ENCODE peak calls at places on chromosomes 1 and 21, in six cellular contexts. L is body of pancreas, E is heart right ventricle, P is choroid plexus epithelial cell, G is GM23338, C is BJ. H is an unnamed sample.

GRCh38 chr1:20483833-20484525 is 2.0 kb downstream of the CAMK2N1 start:
- DNase-seq in L (peak), E (no peak), P (no peak), G (peak), C (no peak), H (no peak)

GRCh38 chr1:226479432-226479831 is 69.1 kb upstream of the STUM start:
- DNase-seq in L (no peak), E (no peak), P (no peak), G (no peak), C (no peak), H (peak)

GRCh38 chr1:94713472-94714141 is 106.5 kb upstream of the SLC44A3 start:
- DNase-seq in L (peak), E (peak), P (peak), G (peak), C (peak), H (no peak)

GRCh38 chr1:225318706-225319575 is 108.9 kb downstream of the LBR start:
- DNase-seq in L (peak), E (peak), P (peak), G (peak), C (no peak), H (peak)

GRCh38 chr1:20603473-20604464 is 14.9 kb downstream of the CDA start:
- DNase-seq in L (no peak), E (no peak), P (peak), G (no peak), C (peak), H (no peak)

GRCh38 chr1:247681288-247681897 is 1.9 kb upstream of the OR13G1 start:
- DNase-seq in L (peak), E (peak), P (peak), G (peak), C (no peak), H (peak)

GRCh38 chr1:245260116-245260882 is 105.5 kb downstream of the KIF26B start:
- DNase-seq in L (no peak), E (no peak), P (no peak), G (no peak), C (no peak), H (peak)

GRCh38 chr1:209651148-209651547 is 1.1 kb downstream of the LAMB3 start:
- DNase-seq in L (peak), E (peak), P (peak), G (no peak), C (peak), H (no peak)

GRCh38 chr1:25537148-25537831 is 6.1 kb upstream of the LDLRAP1 start:
- DNase-seq in L (no peak), E (no peak), P (no peak), G (no peak), C (no peak), H (no peak)

GRCh38 chr1:32925360-32926142 is 24.4 kb upstream of the TMEM54 start:
- DNase-seq in L (peak), E (no peak), P (peak), G (peak), C (no peak), H (no peak)

GRCh38 chr1:31815752-31816484 is at the start of gene SPOCD1:
- DNase-seq in L (peak), E (peak), P (peak), G (peak), C (no peak), H (peak)

GRCh38 chr1:212635141-212635601 is 26.6 kb downstream of the ATF3 start:
- DNase-seq in L (no peak), E (no peak), P (peak), G (no peak), C (peak), H (no peak)

GRCh38 chr21:34582506-34583150 is 32.3 kb downstream of the RCAN1 start:
- DNase-seq in L (no peak), E (peak), P (peak), G (peak), C (no peak), H (no peak)

GRCh38 chr1:212118167-212118871 is 82.8 kb downstream of the DTL start:
- DNase-seq in L (no peak), E (no peak), P (peak), G (no peak), C (no peak), H (no peak)

GRCh38 chr1:117466761-117467160 is 99.5 kb downstream of the MAN1A2 start:
- DNase-seq in L (no peak), E (no peak), P (peak), G (no peak), C (no peak), H (no peak)

GRCh38 chr1:232226197-232226681 is 403.7 kb downstream of the SIPA1L2 start:
- DNase-seq in L (no peak), E (no peak), P (peak), G (peak), C (peak), H (no peak)

GRCh38 chr1:4303303-4303702 is 351.1 kb upstream of the AJAP1 start:
- DNase-seq in L (no peak), E (no peak), P (no peak), G (no peak), C (no peak), H (no peak)

GRCh38 chr1:56429288-56429687 is 150.1 kb downstream of the PLPP3 start:
- DNase-seq in L (no peak), E (no peak), P (no peak), G (no peak), C (no peak), H (no peak)

GRCh38 chr1:85502171-85502570 is 37.2 kb upstream of the DDAH1 start:
- DNase-seq in L (no peak), E (no peak), P (peak), G (no peak), C (peak), H (no peak)

GRCh38 chr1:204080163-204080903 is 7.4 kb downstream of the SOX13 start:
- DNase-seq in L (peak), E (peak), P (peak), G (peak), C (no peak), H (peak)

GRCh38 chr1:1779691-1780597 is 1.7 kb upstream of the NADK start:
- DNase-seq in L (peak), E (peak), P (peak), G (peak), C (no peak), H (no peak)

GRCh38 chr21:25107708-25108107 is 499.6 kb downstream of the MRPL39 start:
- DNase-seq in L (no peak), E (no peak), P (peak), G (no peak), C (no peak), H (no peak)

GRCh38 chr1:167219646-167220536 is 795 bp upstream of the POU2F1 start:
- DNase-seq in L (peak), E (peak), P (peak), G (peak), C (no peak), H (peak)

GRCh38 chr1:113191579-113192076 is 118.6 kb downstream of the LRIG2 start:
- DNase-seq in L (no peak), E (no peak), P (no peak), G (no peak), C (no peak), H (no peak)

GRCh38 chr1:100441651-100442050 is 89.3 kb downstream of the CDC14A start:
- DNase-seq in L (no peak), E (no peak), P (no peak), G (no peak), C (no peak), H (no peak)

GRCh38 chr1:117783586-117784396 is 145.6 kb downstream of the GDAP2 start:
- DNase-seq in L (no peak), E (no peak), P (no peak), G (no peak), C (no peak), H (no peak)

GRCh38 chr1:19682257-19682656 is 17.6 kb downstream of the HTR6 start:
- DNase-seq in L (no peak), E (no peak), P (peak), G (no peak), C (peak), H (no peak)

GRCh38 chr1:229428256-229428655 is 5.6 kb downstream of the ACTA1 start:
- DNase-seq in L (no peak), E (no peak), P (no peak), G (no peak), C (no peak), H (no peak)

GRCh38 chr1:81021134-81021533 is 779.6 kb upstream of the ADGRL2 start:
- DNase-seq in L (no peak), E (no peak), P (peak), G (no peak), C (no peak), H (no peak)

GRCh38 chr1:42940851-42941639 is 17.6 kb downstream of the SLC2A1 start:
- DNase-seq in L (no peak), E (no peak), P (peak), G (no peak), C (peak), H (no peak)

GRCh38 chr1:19010995-19011696 is 54.7 kb upstream of the IFFO2 start:
- DNase-seq in L (peak), E (no peak), P (peak), G (no peak), C (peak), H (no peak)

GRCh38 chr1:181105134-181106021 is 16.9 kb downstream of the IER5 start:
- DNase-seq in L (peak), E (peak), P (peak), G (peak), C (no peak), H (peak)

GRCh38 chr1:61708953-61709907 is 15.7 kb downstream of the TM2D1 start:
- DNase-seq in L (no peak), E (no peak), P (peak), G (no peak), C (no peak), H (no peak)

GRCh38 chr1:168303716-168304540 is 23.3 kb downstream of the TBX19 start:
- DNase-seq in L (no peak), E (no peak), P (no peak), G (no peak), C (no peak), H (no peak)

GRCh38 chr1:210448293-210448892 is 119.7 kb downstream of the HHAT start:
- DNase-seq in L (peak), E (peak), P (peak), G (peak), C (no peak), H (peak)

GRCh38 chr1:88973520-88974137 is 18.8 kb downstream of the KYAT3 start:
- DNase-seq in L (no peak), E (no peak), P (peak), G (peak), C (no peak), H (no peak)

DNA sequence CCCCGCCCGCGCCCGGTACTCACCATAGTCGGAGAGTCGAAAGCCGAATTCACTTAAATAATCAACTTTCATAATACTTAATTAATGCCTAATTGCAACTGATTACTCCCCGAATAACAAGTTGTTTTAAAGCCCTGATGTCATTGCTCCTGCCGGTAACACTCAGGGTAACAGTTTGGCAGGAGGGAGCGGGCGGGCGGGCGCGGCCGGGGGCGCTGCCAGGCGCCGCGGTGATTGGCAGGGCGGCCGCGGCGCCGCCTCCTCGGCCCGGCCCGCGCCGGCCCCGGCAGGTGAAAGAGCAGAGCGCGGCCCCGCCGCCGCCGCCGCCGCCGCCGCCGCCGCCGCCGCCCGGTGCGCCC is 102.2 kb downstream of the CASZ1 start:
- DNase-seq in L (no peak), E (no peak), P (peak), G (peak), C (no peak), H (no peak)
- H3K4me3 ChIP-seq in L (peak), E (peak), P (peak), G (peak), C (peak), H (peak)

GRCh38 chr1:234907585-234908457 is 220.8 kb downstream of the TOMM20 start:
- DNase-seq in L (peak), E (no peak), P (peak), G (no peak), C (peak), H (no peak)
- H3K4me3 ChIP-seq in L (no peak), E (no peak), P (no peak), G (no peak), C (no peak), H (no peak)

DNA sequence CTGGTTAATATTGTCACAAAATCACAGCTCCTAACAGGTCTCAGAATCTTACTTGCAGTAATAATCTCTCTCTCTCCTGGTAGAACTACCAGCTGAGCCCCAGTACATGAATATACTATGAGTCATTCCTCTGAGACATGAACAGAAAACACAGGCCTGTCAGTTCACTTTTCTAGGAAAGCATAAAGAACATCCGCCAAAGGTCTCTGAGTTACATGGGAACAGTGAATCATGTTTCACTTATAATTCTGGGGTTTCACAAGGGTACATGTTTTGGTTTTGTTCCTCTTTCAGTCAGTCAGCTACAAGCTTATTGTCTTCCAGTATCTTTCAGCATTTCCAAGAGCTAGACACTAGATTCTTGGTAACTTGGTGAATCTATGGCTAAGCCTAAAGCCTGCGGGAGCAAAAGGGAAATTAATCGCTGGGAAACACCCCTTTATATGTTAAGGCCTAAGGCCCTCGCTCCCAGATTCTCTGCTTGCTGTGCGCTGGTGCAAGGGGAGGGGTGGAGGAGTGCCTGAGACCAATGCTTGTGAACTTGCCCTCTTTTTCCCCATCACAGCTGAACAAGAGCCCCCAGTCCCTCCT is 31.7 kb downstream of the IFNGR2 start:
- DNase-seq in L (no peak), E (peak), P (peak), G (no peak), C (peak), H (no peak)
- H3K4me3 ChIP-seq in L (no peak), E (no peak), P (no peak), G (no peak), C (no peak), H (no peak)

GRCh38 chr21:36700961-36701911 is 2.3 kb downstream of the SIM2 start:
- DNase-seq in L (no peak), E (no peak), P (no peak), G (peak), C (no peak), H (no peak)
- H3K4me3 ChIP-seq in L (no peak), E (peak), P (no peak), G (peak), C (no peak), H (peak)

DNA sequence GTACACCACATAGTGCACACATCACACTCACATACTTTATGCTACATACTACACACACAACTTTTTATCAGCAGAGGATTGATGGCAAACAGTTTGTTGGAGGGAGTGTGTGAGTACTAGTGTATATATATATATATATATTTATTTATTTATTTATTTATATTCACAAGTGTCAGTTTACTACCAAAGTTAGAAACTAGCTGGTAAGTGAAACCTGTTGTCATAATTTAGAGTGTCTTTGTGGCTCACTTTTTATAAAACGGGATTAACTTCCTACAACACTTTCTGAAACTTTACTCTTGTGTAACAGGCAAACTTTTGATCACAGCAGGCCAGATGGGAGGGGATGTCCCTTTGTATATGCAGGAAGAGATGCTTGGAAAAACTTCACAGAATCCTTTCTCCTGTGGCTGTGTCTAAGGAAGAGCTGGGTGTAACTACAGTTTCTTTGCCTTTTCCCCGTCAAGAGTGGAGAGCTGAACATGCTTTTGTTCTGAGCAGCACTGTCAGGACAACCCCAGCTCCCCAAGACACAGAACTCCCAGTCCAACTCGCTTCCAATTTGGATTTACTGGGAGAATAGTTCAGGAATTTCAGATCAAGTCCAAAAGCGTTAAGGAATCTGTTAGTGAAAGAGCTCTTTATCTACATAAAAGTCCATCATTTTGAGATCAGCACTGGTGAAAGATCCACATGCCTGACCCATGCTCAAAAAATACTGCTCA is 1.8 kb upstream of the SAMD13 start:
- DNase-seq in L (no peak), E (no peak), P (peak), G (peak), C (no peak), H (no peak)
- H3K4me3 ChIP-seq in L (no peak), E (peak), P (peak), G (peak), C (no peak), H (peak)

DNA sequence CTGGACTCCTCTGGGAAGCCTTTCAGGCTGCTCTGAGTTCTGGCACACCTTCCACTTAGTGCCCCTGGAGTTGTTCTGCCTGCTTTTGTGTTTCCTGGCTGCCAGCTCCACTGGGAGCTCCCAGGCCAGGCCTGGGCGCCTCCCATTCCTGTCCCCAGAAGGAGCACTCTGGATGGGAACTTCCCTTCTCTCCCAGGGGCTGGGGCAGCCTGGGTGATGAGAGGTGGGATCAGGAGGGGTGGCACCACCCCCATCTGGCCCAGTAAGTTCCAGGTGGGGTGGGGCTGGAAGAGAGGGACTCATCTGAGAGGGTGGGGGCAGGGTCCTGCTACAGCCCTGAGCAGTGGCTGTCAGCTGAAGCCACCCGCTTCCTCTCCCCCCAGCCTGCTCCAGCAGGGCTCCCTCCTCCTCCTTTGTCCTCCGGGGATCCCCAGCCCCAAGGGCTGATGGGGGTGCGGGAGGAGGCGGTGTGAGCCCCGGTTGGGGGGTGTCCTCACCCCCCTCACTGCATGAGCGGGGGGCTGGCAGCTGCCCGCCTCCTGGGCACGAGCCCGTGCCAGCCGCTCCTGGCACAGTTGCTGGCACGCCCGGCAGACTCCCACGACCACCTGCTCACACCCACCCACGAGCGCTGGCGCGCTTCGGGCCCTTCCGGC is 4.7 kb downstream of the FOXO6 start:
- DNase-seq in L (peak), E (no peak), P (no peak), G (peak), C (no peak), H (no peak)
- H3K4me3 ChIP-seq in L (peak), E (peak), P (no peak), G (peak), C (no peak), H (peak)